ENCODE peak calls at places on chromosomes 2 and 18, in nine cellular contexts. P is activated naive CD4-positive, alpha-beta T cell; T is sciatic nerve; M is ureter; F is OCI-LY7; B is T-cell; R is activated CD4-positive, alpha-beta T cell treated with anti-CD3 and anti-CD28 coated beads, Interleukin-2, amount 50 U/mL, for 4 hours; G is T-helper 9 cell; N is bronchial epithelial cell. U is an unnamed sample.

GRCh38 chr2:36376319-36376765 is 20.8 kb downstream of the CRIM1 start:
- DNase-seq in R (no peak), M (peak; percentile 73), N (no peak), G (no peak), T (peak; percentile 85), B (no peak), F (no peak), P (no peak), U (no peak)

GRCh38 chr18:46324556-46324955 is 220.4 kb downstream of the HAUS1 start:
- DNase-seq in R (no peak), B (no peak), T (no peak), G (no peak), M (no peak), N (peak; percentile 86), P (no peak), F (peak; percentile 39), U (peak; percentile 25)

GRCh38 chr18:3246636-3247242 is 862 bp upstream of the MYL12A start:
- DNase-seq in N (no peak), F (no peak), G (no peak), R (no peak), T (peak; percentile 67), M (peak; percentile 50), B (no peak), P (no peak), U (no peak)

GRCh38 chr2:112301171-112301584 is 25.8 kb downstream of the ZC3H6 start:
- DNase-seq in M (no peak), T (no peak), F (no peak), P (no peak), B (no peak), N (peak; percentile 16), G (no peak), R (no peak), U (no peak)

GRCh38 chr2:25303517-25304338 is 38.0 kb downstream of the DNMT3A start:
- DNase-seq in R (no peak), B (no peak), T (no peak), P (no peak), N (no peak), M (no peak), F (no peak), G (no peak), U (no peak)

GRCh38 chr2:175036582-175037018 is 31.4 kb upstream of the CHN1 start:
- DNase-seq in B (no peak), N (peak; percentile 47), P (no peak), G (no peak), F (peak; percentile 52), M (no peak), T (no peak), R (no peak), U (peak; percentile 3)

GRCh38 chr2:19709553-19709952 is 192.2 kb downstream of the TTC32 start:
- DNase-seq in F (no peak), T (no peak), R (no peak), G (no peak), N (no peak), M (no peak), P (no peak), B (no peak), U (no peak)

GRCh38 chr2:239679755-239680154 is 278.9 kb upstream of the HDAC4 start:
- DNase-seq in T (peak; percentile 8), R (no peak), F (no peak), G (no peak), M (no peak), B (no peak), N (no peak), P (no peak), U (no peak)

GRCh38 chr2:113887393-113887792 is 2.5 kb upstream of the ACTR3 start:
- DNase-seq in G (no peak), N (no peak), R (no peak), M (no peak), T (no peak), F (no peak), P (no peak), B (no peak), U (no peak)

GRCh38 chr2:48356701-48357322 is 173.1 kb upstream of the STON1 start:
- DNase-seq in G (no peak), P (no peak), R (no peak), B (peak; percentile 38), F (peak; percentile 39), M (no peak), N (peak; percentile 56), T (no peak), U (peak; percentile 69)

GRCh38 chr18:76783786-76784484 is 38.4 kb upstream of the ZNF236 start:
- DNase-seq in F (no peak), G (no peak), M (no peak), P (no peak), B (no peak), T (no peak), R (no peak), N (no peak), U (no peak)

GRCh38 chr2:101999122-101999789 is 7.5 kb downstream of the IL1R2 start:
- DNase-seq in G (no peak), B (no peak), P (no peak), F (no peak), N (peak; percentile 87), T (no peak), R (no peak), M (no peak), U (no peak)

GRCh38 chr2:71492112-71492511 is 38.8 kb downstream of the DYSF start:
- DNase-seq in F (no peak), N (no peak), M (no peak), G (no peak), T (peak; percentile 32), B (no peak), P (no peak), R (no peak), U (no peak)

GRCh38 chr18:32324173-32324572 is 134.3 kb downstream of the MEP1B start:
- DNase-seq in M (no peak), P (no peak), R (no peak), F (no peak), N (no peak), G (no peak), B (no peak), T (no peak), U (no peak)

GRCh38 chr2:29526587-29527586 is 394.5 kb downstream of the ALK start:
- DNase-seq in R (no peak), N (no peak), B (no peak), G (no peak), P (no peak), T (no peak), M (no peak), F (no peak), U (no peak)

GRCh38 chr2:226873826-226874225 is 38.0 kb downstream of the RHBDD1 start:
- DNase-seq in F (no peak), G (no peak), N (no peak), R (peak; percentile 2), B (no peak), T (no peak), M (no peak), P (no peak), U (no peak)

GRCh38 chr18:40056085-40056484 is 1898.9 kb upstream of the PIK3C3 start:
- DNase-seq in F (no peak), R (no peak), M (no peak), G (no peak), N (no peak), P (no peak), B (no peak), T (no peak), U (no peak)

GRCh38 chr18:74856967-74857366 is 259.3 kb downstream of the ZNF407 start:
- DNase-seq in R (no peak), N (no peak), M (no peak), G (no peak), B (no peak), T (no peak), F (no peak), P (no peak), U (no peak)

GRCh38 chr18:2442006-2442405 is 129.3 kb downstream of the METTL4 start:
- DNase-seq in F (no peak), M (no peak), N (no peak), G (no peak), B (no peak), P (no peak), T (no peak), R (no peak), U (no peak)

GRCh38 chr18:36354989-36355388 is 57.5 kb downstream of the FHOD3 start:
- DNase-seq in G (no peak), R (no peak), M (no peak), B (no peak), P (no peak), N (peak; percentile 66), F (no peak), T (no peak), U (no peak)

GRCh38 chr18:34746614-34747013 is 36.5 kb downstream of the DTNA start:
- DNase-seq in N (no peak), B (no peak), R (no peak), M (no peak), T (no peak), G (no peak), F (no peak), P (no peak), U (no peak)